ENCODE peak calls at places on chromosomes 5 and 9, in five cellular contexts. L, Q, T, Z and D are unnamed samples.

GRCh38 chr9:34256987-34257585 is 72.0 kb downstream of the KIF24 start:
- DNase-seq in L (peak; percentile 46), Q (peak; percentile 6), T (no peak), Z (no peak), D (no peak)

GRCh38 chr9:99051851-99052250 is 53.1 kb upstream of the TGFBR1 start:
- DNase-seq in L (no peak), Q (no peak), T (no peak), Z (no peak), D (no peak)

GRCh38 chr5:84715087-84715486 is 330.4 kb upstream of the EDIL3 start:
- DNase-seq in L (no peak), Q (no peak), T (no peak), Z (no peak), D (no peak)

GRCh38 chr9:12874395-12874794 is 99.6 kb downstream of the LURAP1L start:
- DNase-seq in L (no peak), Q (no peak), T (no peak), Z (no peak), D (no peak)

GRCh38 chr5:149677721-149678120 is 52.4 kb upstream of the PPARGC1B start:
- DNase-seq in L (no peak), Q (no peak), T (no peak), Z (no peak), D (no peak)

GRCh38 chr5:55176176-55176818 is 3.3 kb upstream of the CDC20B start:
- DNase-seq in L (no peak), Q (no peak), T (no peak), Z (no peak), D (peak; percentile 8)

GRCh38 chr5:156879665-156880285 is 29.7 kb downstream of the PPP1R2B start:
- DNase-seq in L (no peak), Q (no peak), T (no peak), Z (no peak), D (no peak)

GRCh38 chr5:30802961-30803705 is 390.4 kb upstream of the CDH6 start:
- DNase-seq in L (no peak), Q (no peak), T (no peak), Z (no peak), D (no peak)

GRCh38 chr5:56585973-56586740 is 229.2 kb upstream of the MAP3K1 start:
- DNase-seq in L (peak; percentile 51), Q (no peak), T (no peak), Z (no peak), D (peak; percentile 23)

GRCh38 chr5:143311955-143312354 is 91.5 kb downstream of the NR3C1 start:
- DNase-seq in L (no peak), Q (no peak), T (no peak), Z (no peak), D (no peak)